ENCODE peak calls at places on chromosome 1, in four cellular contexts. T is activated naive CD4-positive, alpha-beta T cell; R is KBM-7; A is IMR-90. B is an unnamed sample.

GRCh38 chr1:6911229-6911941 is 126.1 kb downstream of the CAMTA1 start:
- DNase-seq in T (no peak), R (no peak), A (no peak), B (no peak)

GRCh38 chr1:226569879-226570547 is 21.4 kb downstream of the STUM start:
- DNase-seq in T (no peak), R (peak; percentile 48), A (no peak), B (peak; percentile 81)

GRCh38 chr1:94873520-94874351 is 53.2 kb downstream of the CNN3 start:
- DNase-seq in T (no peak), R (no peak), A (peak; percentile 57), B (peak; percentile 59)

GRCh38 chr1:163544441-163544840 is 222.7 kb downstream of the NUF2 start:
- DNase-seq in T (no peak), R (no peak), A (no peak), B (no peak)

GRCh38 chr1:154320882-154321608 is at the start of gene AQP10:
- DNase-seq in T (no peak), R (peak; percentile 40), A (peak; percentile 38), B (no peak)

GRCh38 chr1:109655624-109656519 is at the start of gene GSTM4:
- DNase-seq in T (peak; percentile 21), R (peak; percentile 79), A (peak; percentile 61), B (peak; percentile 89)

GRCh38 chr1:25255711-25256577 is 8.7 kb upstream of the RSRP1 start:
- DNase-seq in T (no peak), R (no peak), A (no peak), B (no peak)

GRCh38 chr1:59020151-59020997 is 236.5 kb upstream of the JUN start:
- DNase-seq in T (no peak), R (peak; percentile 72), A (peak; percentile 86), B (peak; percentile 68)

GRCh38 chr1:213138391-213138790 is 87.3 kb downstream of the RPS6KC1 start:
- DNase-seq in T (no peak), R (no peak), A (no peak), B (no peak)

GRCh38 chr1:167165948-167166702 is 54.6 kb upstream of the POU2F1 start:
- DNase-seq in T (no peak), R (no peak), A (no peak), B (no peak)

GRCh38 chr1:154546264-154547043 is 12.0 kb downstream of the UBE2Q1 start:
- DNase-seq in T (peak; percentile 13), R (peak; percentile 73), A (peak; percentile 58), B (peak; percentile 85)

GRCh38 chr1:111161843-111162242 is 21.8 kb downstream of the CEPT1 start:
- DNase-seq in T (no peak), R (no peak), A (peak; percentile 19), B (no peak)

GRCh38 chr1:2583871-2584341 is 2.7 kb upstream of the PRXL2B start:
- DNase-seq in T (no peak), R (no peak), A (peak; percentile 11), B (no peak)

GRCh38 chr1:219910716-219911115 is 17.6 kb downstream of the SLC30A10 start:
- DNase-seq in T (no peak), R (no peak), A (no peak), B (no peak)

GRCh38 chr1:165143437-165144065 is 213.0 kb downstream of the LMX1A start:
- DNase-seq in T (no peak), R (peak; percentile 30), A (no peak), B (peak; percentile 61)

GRCh38 chr1:68372487-68372886 is 77.3 kb downstream of the RPE65 start:
- DNase-seq in T (no peak), R (no peak), A (no peak), B (peak; percentile 8)

GRCh38 chr1:223421025-223421424 is 27.8 kb downstream of the CCDC185 start:
- DNase-seq in T (no peak), R (no peak), A (no peak), B (no peak)

GRCh38 chr1:42940851-42941639 is 17.6 kb downstream of the SLC2A1 start:
- DNase-seq in T (no peak), R (no peak), A (peak; percentile 99), B (no peak)

GRCh38 chr1:9397984-9398526 is 105.4 kb downstream of the SPSB1 start:
- DNase-seq in T (no peak), R (no peak), A (peak; percentile 62), B (no peak)

GRCh38 chr1:61533546-61533945 is 191.4 kb downstream of the TM2D1 start:
- DNase-seq in T (no peak), R (no peak), A (no peak), B (no peak)

GRCh38 chr1:15418811-15419515 is 9.3 kb downstream of the EFHD2 start:
- DNase-seq in T (no peak), R (no peak), A (no peak), B (no peak)

GRCh38 chr1:85358702-85359438 is 82.4 kb upstream of the BCL10 start:
- DNase-seq in T (no peak), R (no peak), A (peak; percentile 20), B (no peak)

GRCh38 chr1:160488347-160489058 is 34.6 kb downstream of the SLAMF6 start:
- DNase-seq in T (no peak), R (no peak), A (no peak), B (peak; percentile 97)

GRCh38 chr1:197773856-197774255 is 1.4 kb downstream of the DENND1B start:
- DNase-seq in T (no peak), R (no peak), A (no peak), B (peak; percentile 29)

GRCh38 chr1:165900576-165901380 is 73.4 kb downstream of the UCK2 start:
- DNase-seq in T (no peak), R (no peak), A (no peak), B (no peak)

B was measured in NAMALWA.